ENCODE peak calls at places on chromosomes 13 and 19, in seven cellular contexts. W, P, H, Q, U, C and N are unnamed samples.

GRCh38 chr19:29013988-29014387 is 199.0 kb downstream of the UQCRFS1 start:
- DNase-seq in P (no peak), U (no peak), C (no peak), H (no peak), Q (no peak), W (no peak), N (no peak)

GRCh38 chr13:27007166-27007565 is 164.4 kb downstream of the USP12 start:
- DNase-seq in C (peak), W (peak), H (no peak), P (peak), Q (no peak), U (peak), N (peak)

GRCh38 chr19:58000677-58001076 is 1.9 kb downstream of the ZNF606 start:
- DNase-seq in P (no peak), W (no peak), H (no peak), U (no peak), Q (no peak), C (no peak), N (no peak)

GRCh38 chr13:49367640-49368431 is 76.0 kb downstream of the CAB39L start:
- DNase-seq in Q (no peak), C (no peak), U (no peak), W (no peak), P (no peak), H (no peak), N (no peak)

GRCh38 chr19:48805452-48805851 is 5.4 kb downstream of the BCAT2 start:
- DNase-seq in H (no peak), U (no peak), W (no peak), P (no peak), C (no peak), Q (no peak), N (no peak)

GRCh38 chr13:25186187-25186586 is 14.1 kb upstream of the AMER2 start:
- DNase-seq in H (no peak), C (no peak), W (no peak), P (no peak), Q (no peak), U (no peak), N (no peak)

GRCh38 chr13:25468330-25469178 is 96.8 kb downstream of the ATP8A2 start:
- DNase-seq in C (no peak), H (no peak), W (peak), U (no peak), Q (no peak), P (peak), N (peak)

GRCh38 chr13:110261166-110262081 is 45.5 kb downstream of the COL4A1 start:
- DNase-seq in Q (no peak), W (no peak), P (no peak), H (no peak), U (peak), C (no peak), N (no peak)

GRCh38 chr19:20423381-20424207 is 142.0 kb downstream of the ZNF737 start:
- DNase-seq in P (no peak), Q (peak), H (no peak), U (peak), C (peak), W (no peak), N (no peak)

GRCh38 chr19:19578241-19578640 is 40.2 kb downstream of the CILP2 start:
- DNase-seq in W (peak), P (no peak), Q (no peak), H (no peak), U (no peak), C (no peak), N (no peak)